ENCODE peak calls at places on chromosome 11, in eight cellular contexts. One of them, this sample, is unnamed.

GRCh38 chr11:35218956-35219355 is 80.0 kb downstream of the CD44 start:
- DNase-seq in vagina: no peak
- DNase-seq in IMR-90: peak
- DNase-seq in heart left ventricle: no peak
- DNase-seq in stomach: no peak
- DNase-seq in testis: no peak
- DNase-seq in breast epithelium: no peak
- DNase-seq in uterus: no peak
- DNase-seq in this sample: no peak

GRCh38 chr11:113552271-113552670 is 77.1 kb upstream of the DRD2 start:
- DNase-seq in vagina: peak
- DNase-seq in IMR-90: no peak
- DNase-seq in heart left ventricle: no peak
- DNase-seq in stomach: no peak
- DNase-seq in testis: no peak
- DNase-seq in breast epithelium: no peak
- DNase-seq in uterus: no peak
- DNase-seq in this sample: no peak

GRCh38 chr11:26230021-26230420 is 101.9 kb upstream of the ANO3 start:
- DNase-seq in vagina: no peak
- DNase-seq in IMR-90: peak
- DNase-seq in heart left ventricle: no peak
- DNase-seq in stomach: no peak
- DNase-seq in testis: no peak
- DNase-seq in breast epithelium: no peak
- DNase-seq in uterus: no peak
- DNase-seq in this sample: no peak

GRCh38 chr11:100920571-100920970 is 209.0 kb downstream of the PGR start:
- DNase-seq in vagina: no peak
- DNase-seq in IMR-90: no peak
- DNase-seq in heart left ventricle: no peak
- DNase-seq in stomach: no peak
- DNase-seq in testis: no peak
- DNase-seq in breast epithelium: no peak
- DNase-seq in uterus: no peak
- DNase-seq in this sample: no peak

GRCh38 chr11:80144932-80145612 is 704.2 kb upstream of the TENM4 start:
- DNase-seq in vagina: no peak
- DNase-seq in IMR-90: no peak
- DNase-seq in heart left ventricle: no peak
- DNase-seq in stomach: no peak
- DNase-seq in testis: no peak
- DNase-seq in breast epithelium: no peak
- DNase-seq in uterus: no peak
- DNase-seq in this sample: no peak

GRCh38 chr11:130873766-130874165 is 42.5 kb downstream of the SNX19 start:
- DNase-seq in vagina: peak
- DNase-seq in IMR-90: peak
- DNase-seq in heart left ventricle: no peak
- DNase-seq in stomach: no peak
- DNase-seq in testis: no peak
- DNase-seq in breast epithelium: no peak
- DNase-seq in uterus: no peak
- DNase-seq in this sample: no peak

GRCh38 chr11:107957109-107957588 is 28.9 kb downstream of the RAB39A start:
- DNase-seq in vagina: no peak
- DNase-seq in IMR-90: no peak
- DNase-seq in heart left ventricle: no peak
- DNase-seq in stomach: no peak
- DNase-seq in testis: no peak
- DNase-seq in breast epithelium: no peak
- DNase-seq in uterus: no peak
- DNase-seq in this sample: peak

GRCh38 chr11:94305146-94305545 is 766 bp downstream of the IZUMO1R start:
- DNase-seq in vagina: no peak
- DNase-seq in IMR-90: peak
- DNase-seq in heart left ventricle: no peak
- DNase-seq in stomach: no peak
- DNase-seq in testis: no peak
- DNase-seq in breast epithelium: no peak
- DNase-seq in uterus: peak
- DNase-seq in this sample: no peak

GRCh38 chr11:130055637-130056036 is 14.1 kb upstream of the APLP2 start:
- DNase-seq in vagina: no peak
- DNase-seq in IMR-90: no peak
- DNase-seq in heart left ventricle: no peak
- DNase-seq in stomach: no peak
- DNase-seq in testis: no peak
- DNase-seq in breast epithelium: no peak
- DNase-seq in uterus: no peak
- DNase-seq in this sample: no peak

GRCh38 chr11:105144887-105145286 is 5.3 kb upstream of the CARD18 start:
- DNase-seq in vagina: no peak
- DNase-seq in IMR-90: peak
- DNase-seq in heart left ventricle: no peak
- DNase-seq in stomach: no peak
- DNase-seq in testis: no peak
- DNase-seq in breast epithelium: no peak
- DNase-seq in uterus: no peak
- DNase-seq in this sample: no peak

GRCh38 chr11:6855971-6856542 is 6.8 kb upstream of the OR10A2 start:
- DNase-seq in vagina: no peak
- DNase-seq in IMR-90: peak
- DNase-seq in heart left ventricle: no peak
- DNase-seq in stomach: no peak
- DNase-seq in testis: no peak
- DNase-seq in breast epithelium: no peak
- DNase-seq in uterus: no peak
- DNase-seq in this sample: no peak

GRCh38 chr11:100674212-100674611 is 12.9 kb upstream of the ARHGAP42 start:
- DNase-seq in vagina: no peak
- DNase-seq in IMR-90: peak
- DNase-seq in heart left ventricle: no peak
- DNase-seq in stomach: no peak
- DNase-seq in testis: no peak
- DNase-seq in breast epithelium: no peak
- DNase-seq in uterus: no peak
- DNase-seq in this sample: no peak

GRCh38 chr11:63574856-63575602 is 11.8 kb upstream of the PLAAT2 start:
- DNase-seq in vagina: no peak
- DNase-seq in IMR-90: peak
- DNase-seq in heart left ventricle: no peak
- DNase-seq in stomach: no peak
- DNase-seq in testis: peak
- DNase-seq in breast epithelium: no peak
- DNase-seq in uterus: peak
- DNase-seq in this sample: peak

GRCh38 chr11:106331163-106331562 is 253.7 kb downstream of the AASDHPPT start:
- DNase-seq in vagina: no peak
- DNase-seq in IMR-90: no peak
- DNase-seq in heart left ventricle: no peak
- DNase-seq in stomach: no peak
- DNase-seq in testis: no peak
- DNase-seq in breast epithelium: no peak
- DNase-seq in uterus: no peak
- DNase-seq in this sample: no peak

GRCh38 chr11:18650859-18651557 is 16.9 kb upstream of the SPTY2D1 start:
- DNase-seq in vagina: no peak
- DNase-seq in IMR-90: peak
- DNase-seq in heart left ventricle: no peak
- DNase-seq in stomach: peak
- DNase-seq in testis: peak
- DNase-seq in breast epithelium: no peak
- DNase-seq in uterus: no peak
- DNase-seq in this sample: peak

GRCh38 chr11:45806937-45807791 is 2.2 kb downstream of the SLC35C1 start:
- DNase-seq in vagina: peak
- DNase-seq in IMR-90: no peak
- DNase-seq in heart left ventricle: no peak
- DNase-seq in stomach: peak
- DNase-seq in testis: no peak
- DNase-seq in breast epithelium: no peak
- DNase-seq in uterus: no peak
- DNase-seq in this sample: no peak
- H3K4me3 ChIP-seq in vagina: peak
- H3K4me3 ChIP-seq in IMR-90: peak
- H3K4me3 ChIP-seq in heart left ventricle: no peak
- H3K4me3 ChIP-seq in stomach: no peak
- H3K4me3 ChIP-seq in testis: no peak
- H3K4me3 ChIP-seq in breast epithelium: peak
- H3K4me3 ChIP-seq in uterus: no peak
- H3K4me3 ChIP-seq in this sample: no peak

GRCh38 chr11:813037-813436 is 3.3 kb downstream of the RPLP2 start:
- DNase-seq in vagina: no peak
- DNase-seq in IMR-90: no peak
- DNase-seq in heart left ventricle: no peak
- DNase-seq in stomach: no peak
- DNase-seq in testis: no peak
- DNase-seq in breast epithelium: no peak
- DNase-seq in uterus: no peak
- DNase-seq in this sample: no peak

GRCh38 chr11:810040-810567 is 337 bp downstream of the RPLP2 start:
- DNase-seq in vagina: no peak
- DNase-seq in IMR-90: no peak
- DNase-seq in heart left ventricle: no peak
- DNase-seq in stomach: no peak
- DNase-seq in testis: no peak
- DNase-seq in breast epithelium: no peak
- DNase-seq in uterus: no peak
- DNase-seq in this sample: no peak

GRCh38 chr11:813440-814096 is 3.8 kb downstream of the RPLP2 start:
- DNase-seq in vagina: no peak
- DNase-seq in IMR-90: no peak
- DNase-seq in heart left ventricle: no peak
- DNase-seq in stomach: no peak
- DNase-seq in testis: no peak
- DNase-seq in breast epithelium: no peak
- DNase-seq in uterus: no peak
- DNase-seq in this sample: no peak

GRCh38 chr11:812390-812789 is 2.6 kb downstream of the RPLP2 start:
- DNase-seq in vagina: no peak
- DNase-seq in IMR-90: no peak
- DNase-seq in heart left ventricle: no peak
- DNase-seq in stomach: no peak
- DNase-seq in testis: no peak
- DNase-seq in breast epithelium: no peak
- DNase-seq in uterus: no peak
- DNase-seq in this sample: no peak

DNA sequence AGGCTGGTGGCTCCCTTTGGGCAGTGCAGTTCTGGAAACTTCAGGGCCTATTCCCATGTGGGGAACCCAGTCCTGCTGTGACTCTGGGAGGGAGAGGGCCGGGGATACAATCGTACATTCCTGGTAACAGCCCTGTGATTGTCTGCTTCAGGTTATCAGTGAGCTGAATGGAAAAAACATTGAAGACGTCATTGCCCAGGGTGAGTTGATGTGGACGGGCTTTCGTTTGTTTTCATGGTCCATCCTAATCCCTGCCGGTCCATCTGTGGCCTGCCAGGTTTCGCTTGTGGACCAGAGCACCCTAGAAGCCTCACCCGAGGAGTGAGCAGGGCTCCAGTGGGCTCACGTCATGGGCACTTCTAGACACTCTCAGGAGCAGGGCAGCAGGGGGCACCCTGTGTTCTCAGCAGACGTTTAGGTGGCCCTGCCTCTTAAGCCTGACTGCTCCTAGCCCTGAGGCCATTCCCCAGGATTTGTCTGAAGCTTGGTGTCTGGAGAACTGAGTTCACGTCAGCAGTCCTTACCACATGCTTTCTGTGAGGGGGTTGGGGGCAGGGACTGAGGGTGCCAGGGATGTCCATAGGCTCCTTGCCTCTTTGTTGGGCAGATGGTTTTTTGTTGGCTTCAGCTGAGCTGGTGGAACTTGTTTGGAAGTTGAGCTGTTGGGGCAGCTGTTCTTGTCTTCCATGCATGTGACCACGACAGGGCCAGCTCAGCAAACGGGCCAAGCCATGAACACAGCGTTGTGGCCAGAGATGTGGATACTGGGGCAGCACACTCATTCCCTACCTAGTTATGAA is 1.9 kb downstream of the RPLP2 start:
- DNase-seq in vagina: no peak
- DNase-seq in IMR-90: no peak
- DNase-seq in heart left ventricle: no peak
- DNase-seq in stomach: no peak
- DNase-seq in testis: no peak
- DNase-seq in breast epithelium: no peak
- DNase-seq in uterus: no peak
- DNase-seq in this sample: no peak
- TF ChIP-seq POLR2A in vagina: no peak
- TF ChIP-seq POLR2A in IMR-90: no peak
- TF ChIP-seq POLR2A in heart left ventricle: no peak
- TF ChIP-seq POLR2A in stomach: no peak
- TF ChIP-seq POLR2A in testis: no peak
- TF ChIP-seq POLR2A in breast epithelium: no peak
- TF ChIP-seq POLR2A in uterus: no peak
- TF ChIP-seq POLR2A in this sample: no peak

DNA sequence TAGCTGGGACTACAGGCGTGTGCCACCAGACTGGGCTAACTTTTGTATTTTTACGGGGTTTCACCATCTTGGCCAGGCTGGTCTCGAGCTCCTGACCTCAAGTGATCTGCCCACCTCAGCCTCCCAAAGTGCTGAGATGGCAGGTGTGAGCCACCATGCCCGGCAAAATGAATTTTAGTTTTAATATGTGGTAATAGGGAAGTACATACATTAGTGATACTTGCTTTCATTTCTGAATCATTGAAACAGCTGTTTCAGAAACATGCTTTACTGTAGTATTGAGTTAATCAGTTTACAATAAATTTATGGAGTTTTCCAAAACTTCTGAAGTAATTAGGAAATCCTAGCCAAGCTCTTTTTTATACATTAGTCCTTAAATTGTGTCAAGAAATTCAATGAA is 15.6 kb downstream of the PCF11 start:
- DNase-seq in vagina: no peak
- DNase-seq in IMR-90: no peak
- DNase-seq in heart left ventricle: no peak
- DNase-seq in stomach: no peak
- DNase-seq in testis: no peak
- DNase-seq in breast epithelium: no peak
- DNase-seq in uterus: no peak
- DNase-seq in this sample: no peak
- H3K4me3 ChIP-seq in vagina: no peak
- H3K4me3 ChIP-seq in IMR-90: no peak
- H3K4me3 ChIP-seq in heart left ventricle: no peak
- H3K4me3 ChIP-seq in stomach: no peak
- H3K4me3 ChIP-seq in testis: no peak
- H3K4me3 ChIP-seq in breast epithelium: peak
- H3K4me3 ChIP-seq in uterus: no peak
- H3K4me3 ChIP-seq in this sample: no peak

DNA sequence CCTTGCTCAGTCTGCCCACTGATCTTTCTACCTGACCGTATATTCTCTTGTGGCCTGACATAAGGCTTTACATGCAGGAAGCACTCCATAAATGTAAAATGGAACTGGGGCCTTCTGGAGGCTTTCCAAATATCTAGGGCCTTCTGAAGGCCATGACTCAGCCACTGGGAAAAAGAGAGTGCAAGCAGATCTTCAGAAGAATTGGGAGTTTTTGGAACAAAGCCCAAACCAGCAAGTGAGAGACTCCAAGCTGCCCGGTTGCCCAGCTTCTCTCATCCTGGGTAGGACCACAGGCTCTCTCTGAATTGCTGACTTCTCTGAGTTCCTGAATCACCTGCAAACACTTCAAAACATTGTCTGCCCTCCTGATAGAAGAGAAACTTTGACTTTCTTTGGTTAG is 107.9 kb upstream of the BMAL1 start:
- DNase-seq in vagina: no peak
- DNase-seq in IMR-90: peak
- DNase-seq in heart left ventricle: no peak
- DNase-seq in stomach: no peak
- DNase-seq in testis: no peak
- DNase-seq in breast epithelium: no peak
- DNase-seq in uterus: no peak
- DNase-seq in this sample: no peak
- TF ChIP-seq POLR2A in vagina: no peak
- TF ChIP-seq POLR2A in IMR-90: no peak
- TF ChIP-seq POLR2A in heart left ventricle: no peak
- TF ChIP-seq POLR2A in stomach: no peak
- TF ChIP-seq POLR2A in testis: no peak
- TF ChIP-seq POLR2A in breast epithelium: no peak
- TF ChIP-seq POLR2A in uterus: no peak
- TF ChIP-seq POLR2A in this sample: no peak

This sample was measured in lower leg skin.